ENCODE peak calls at places on chromosome 14, in eight cellular contexts. E is cerebellum; P is tibial nerve; B is NCI-H1092 treated with DMSO at 0.1 percent for 48 hours; C is CD4-positive, alpha-beta memory T cell; T is activated CD8-positive, alpha-beta memory T cell treated with anti-CD3 and anti-CD28 coated beads for 1 hour; G is AG09309; L is AG08395. X is an unnamed sample.
A peak's percentile ranks its signal among the peaks of the same experiment; 100 is the strongest.

GRCh38 chr14:70536830-70537229 is 2.0 kb upstream of the ADAM20 start:
- DNase-seq in C (no peak), G (no peak), T (no peak), L (no peak), P (no peak), E (no peak), B (no peak), X (no peak)

GRCh38 chr14:64196668-64197411 is 97.3 kb downstream of the ESR2 start:
- DNase-seq in P (no peak), C (peak; percentile 8), B (peak; percentile 79), L (peak; percentile 54), G (peak; percentile 14), E (peak; percentile 81), T (no peak), X (peak; percentile 61)

GRCh38 chr14:71236430-71236829 is 329.2 kb downstream of the PCNX1 start:
- DNase-seq in E (no peak), P (no peak), G (no peak), T (no peak), C (no peak), B (no peak), L (no peak), X (no peak)

GRCh38 chr14:61147369-61147897 is 133.7 kb downstream of the TMEM30B start:
- DNase-seq in B (no peak), P (no peak), E (no peak), C (no peak), L (no peak), T (no peak), G (no peak), X (no peak)

GRCh38 chr14:96117101-96117897 is 78.1 kb downstream of the C14orf132 start:
- DNase-seq in E (no peak), G (no peak), T (no peak), C (no peak), P (no peak), L (no peak), B (peak; percentile 39), X (no peak)

GRCh38 chr14:54920052-54920451 is 17.4 kb upstream of the GCH1 start:
- DNase-seq in T (no peak), C (no peak), L (no peak), P (no peak), B (peak; percentile 92), G (no peak), E (no peak), X (no peak)

GRCh38 chr14:105473033-105473676 is 1.5 kb upstream of the CRIP2 start:
- DNase-seq in T (no peak), E (no peak), L (no peak), P (no peak), C (no peak), G (no peak), B (peak; percentile 68), X (no peak)

GRCh38 chr14:74019743-74020142 is 594 bp downstream of the BBOF1 start:
- DNase-seq in T (no peak), B (no peak), P (no peak), G (peak; percentile 27), L (peak; percentile 44), C (no peak), E (no peak), X (no peak)

GRCh38 chr14:59454131-59454530 is 11.0 kb downstream of the GPR135 start:
- DNase-seq in E (no peak), P (no peak), B (no peak), T (no peak), G (peak; percentile 92), L (peak; percentile 90), C (no peak), X (no peak)

GRCh38 chr14:100297320-100298300 is 8.6 kb downstream of the SLC25A29 start:
- DNase-seq in P (peak; percentile 48), L (peak; percentile 86), B (no peak), T (no peak), G (peak; percentile 31), E (peak; percentile 79), C (no peak), X (no peak)

GRCh38 chr14:91114079-91115065 is 499 bp downstream of the DGLUCY start:
- DNase-seq in C (peak; percentile 64), B (peak; percentile 79), L (peak; percentile 46), P (peak; percentile 53), T (peak; percentile 19), E (peak; percentile 52), G (no peak), X (peak; percentile 34)

GRCh38 chr14:53022593-53022992 is 71.7 kb upstream of the FERMT2 start:
- DNase-seq in T (no peak), G (peak; percentile 82), E (no peak), P (no peak), C (no peak), L (peak; percentile 50), B (no peak), X (no peak)

GRCh38 chr14:55306938-55307589 is 35.8 kb downstream of the FBXO34 start:
- DNase-seq in G (no peak), C (no peak), P (no peak), B (no peak), T (no peak), E (no peak), L (no peak), X (no peak)

GRCh38 chr14:49134940-49135339 is 451.2 kb downstream of the RPS29 start:
- DNase-seq in T (no peak), B (no peak), C (no peak), P (no peak), E (no peak), L (no peak), G (no peak), X (no peak)

GRCh38 chr14:67514203-67514607 is 18.9 kb upstream of the PLEKHH1 start:
- DNase-seq in B (peak; percentile 77), C (no peak), T (no peak), L (no peak), P (no peak), E (peak; percentile 84), G (no peak), X (no peak)

GRCh38 chr14:103110681-103111296 is 12.5 kb upstream of the TNFAIP2 start:
- DNase-seq in B (peak; percentile 40), P (no peak), T (no peak), L (no peak), C (no peak), G (no peak), E (no peak), X (no peak)

GRCh38 chr14:23559010-23559920 is 3.2 kb downstream of the THTPA start:
- DNase-seq in G (no peak), B (peak; percentile 42), E (peak; percentile 67), C (peak; percentile 56), T (peak; percentile 44), P (no peak), L (peak; percentile 67), X (no peak)

X was measured in SHP77 treated with DMSO at 0.1 percent for 48 hours.